ENCODE peak calls at places on chromosomes 3 and 15, in nine cellular contexts. P, V, I, K, Z, N, S, O and Y are unnamed samples. For H3K27me3, the result is how much of the 10 kb centered on the place peaks cover.

GRCh38 chr15:68593341-68593740 is 14.5 kb downstream of the CORO2B start:
- DNase-seq in K (no peak), Z (no peak), I (no peak), S (no peak), P (no peak), V (no peak), N (no peak), O (no peak), Y (no peak)

GRCh38 chr3:45110185-45110833 is 35.9 kb downstream of the CDCP1 start:
- DNase-seq in V (no peak), N (no peak), Z (no peak), K (no peak), O (no peak), I (no peak), P (no peak), S (peak), Y (peak)

GRCh38 chr15:68652141-68652540 is 73.3 kb downstream of the CORO2B start:
- DNase-seq in Z (no peak), S (no peak), K (no peak), P (peak), I (no peak), V (no peak), N (no peak), O (peak), Y (no peak)

GRCh38 chr3:100075163-100075562 is 39.1 kb downstream of the FILIP1L start:
- DNase-seq in O (no peak), P (no peak), I (no peak), S (no peak), Z (no peak), N (no peak), V (no peak), K (no peak), Y (no peak)

GRCh38 chr3:31758342-31758741 is 222.7 kb downstream of the OSBPL10 start:
- DNase-seq in P (no peak), N (no peak), Z (no peak), S (no peak), I (no peak), V (no peak), O (no peak), K (no peak), Y (no peak)

GRCh38 chr15:98518823-98519561 is 129.3 kb upstream of the IGF1R start:
- DNase-seq in N (peak), S (peak), O (no peak), I (peak), Z (peak), K (no peak), P (peak), V (peak), Y (peak)

GRCh38 chr3:4656646-4657318 is 163.6 kb downstream of the ITPR1 start:
- DNase-seq in O (no peak), I (no peak), N (no peak), V (no peak), S (no peak), Z (no peak), K (no peak), P (no peak), Y (no peak)

GRCh38 chr3:42750834-42751233 is 22.2 kb downstream of the CCDC13 start:
- DNase-seq in Z (peak), P (peak), S (no peak), V (no peak), N (no peak), K (no peak), I (no peak), O (no peak), Y (no peak)

GRCh38 chr3:184361932-184362667 is 590 bp downstream of the POLR2H start:
- DNase-seq in Z (peak), I (peak), N (no peak), P (peak), V (peak), O (peak), S (no peak), K (peak), Y (peak)

GRCh38 chr3:134359121-134360010 is 14.9 kb downstream of the AMOTL2 start:
- DNase-seq in N (no peak), I (no peak), K (peak), V (no peak), Z (no peak), O (peak), P (peak), S (no peak), Y (no peak)

GRCh38 chr3:134356411-134357040 is 17.7 kb downstream of the AMOTL2 start:
- DNase-seq in P (peak), Z (no peak), K (no peak), N (no peak), I (no peak), V (no peak), S (no peak), O (peak), Y (no peak)

GRCh38 chr3:134357261-134357913 is 16.9 kb downstream of the AMOTL2 start:
- DNase-seq in P (peak), Z (no peak), I (no peak), N (no peak), S (no peak), V (no peak), K (no peak), O (peak), Y (no peak)

GRCh38 chr3:134360046-134360445 is 14.2 kb downstream of the AMOTL2 start:
- DNase-seq in P (peak), O (peak), Z (no peak), N (no peak), K (peak), V (no peak), I (no peak), S (no peak), Y (no peak)

DNA sequence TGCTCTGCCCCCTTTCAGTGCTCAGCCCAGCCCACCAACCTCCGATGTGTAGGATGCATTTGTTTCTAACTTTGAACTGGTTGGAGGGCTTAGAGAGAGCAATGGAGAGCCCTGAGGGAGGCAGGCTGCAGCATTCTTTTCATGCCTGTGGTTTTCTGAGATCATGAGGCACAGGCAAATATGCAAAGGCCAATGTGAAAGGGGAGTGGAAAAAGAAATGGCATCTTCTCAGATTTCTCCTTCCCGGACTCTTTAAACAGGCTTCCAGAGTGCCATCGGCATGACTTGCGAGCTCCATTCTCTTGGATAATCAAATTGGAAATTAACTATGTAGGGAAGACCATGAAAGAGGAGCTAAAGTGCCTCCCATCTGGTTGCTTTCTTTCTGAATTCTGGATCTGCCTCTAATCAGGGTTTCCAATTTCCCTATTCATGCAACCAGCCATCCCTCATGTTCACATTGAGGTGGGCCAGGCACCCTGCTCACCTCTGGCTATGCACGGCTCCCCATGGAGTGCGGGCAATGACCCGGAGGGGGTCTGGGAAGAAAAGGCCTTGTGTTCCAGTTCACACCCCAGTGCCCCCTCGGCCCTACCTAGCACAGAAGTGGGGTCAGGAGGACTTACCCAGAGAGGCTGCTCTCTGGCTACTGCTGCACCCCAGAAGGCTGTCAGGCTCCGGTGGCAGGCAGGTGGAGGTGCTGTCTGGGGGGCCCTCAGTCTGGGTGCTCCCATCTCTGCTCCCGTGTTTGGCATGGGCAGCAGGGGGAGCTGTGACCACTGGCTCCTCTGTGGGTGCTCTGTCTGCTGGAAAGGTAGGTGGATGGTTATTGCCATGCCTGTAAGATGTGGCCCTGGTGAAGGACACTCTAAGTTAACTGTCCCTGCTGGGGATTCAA is 16.1 kb downstream of the AMOTL2 start:
- DNase-seq in O (peak), S (peak), K (no peak), N (no peak), V (no peak), P (peak), I (peak), Z (peak), Y (no peak)
- TF ChIP-seq CTCF in O (no peak), S (peak), K (no peak), N (no peak), V (peak), P (peak), I (no peak), Z (no peak), Y (no peak)

GRCh38 chr15:60928210-60928609 is 300.9 kb downstream of the RORA start:
- DNase-seq in V (no peak), I (no peak), P (no peak), N (no peak), O (no peak), S (no peak), K (no peak), Z (no peak), Y (no peak)
- TF ChIP-seq EP300 in V (no peak), I (no peak), P (no peak), N (no peak), O (no peak), S (no peak), K (no peak), Z (no peak), Y (no peak)

GRCh38 chr3:128997486-128997885 is 3.6 kb upstream of the CFAP92 start:
- DNase-seq in P (no peak), K (no peak), V (no peak), Z (no peak), S (no peak), N (no peak), O (no peak), I (no peak), Y (no peak)
- H3K27me3 ChIP-seq in P (under half), K (under half), V (under half), Z (under half), S (under half), N (under half), O (under half), I (under half), Y (under half)

DNA sequence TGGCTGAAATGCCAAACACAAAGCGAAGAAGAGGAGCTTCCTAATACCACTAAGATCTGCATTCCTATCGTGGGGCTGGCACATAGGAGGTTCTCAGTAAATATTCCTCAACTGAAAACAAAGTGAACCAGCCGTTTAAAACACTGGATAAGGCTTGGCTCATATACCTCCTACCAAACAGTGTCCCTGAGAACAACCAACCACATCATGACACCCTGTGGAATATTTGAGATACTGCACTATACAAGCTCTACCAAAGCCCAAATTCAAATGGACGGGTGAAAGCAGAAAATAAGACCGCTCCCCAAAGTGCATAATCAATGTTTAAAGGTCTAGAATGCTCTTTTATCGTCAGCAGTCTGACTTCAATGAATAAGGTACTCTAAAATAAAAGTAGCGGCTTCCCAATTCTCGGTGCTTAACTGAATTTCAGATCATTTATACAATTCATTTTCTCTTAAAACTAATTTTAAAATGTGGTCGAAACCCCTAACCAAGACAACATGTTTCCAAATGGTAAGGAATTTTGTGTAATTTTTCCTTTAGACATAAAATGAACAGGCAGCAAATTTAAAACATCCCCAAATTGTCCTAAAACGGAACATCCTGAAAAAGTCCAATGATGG is 425.8 kb downstream of the ERC2 start:
- DNase-seq in I (no peak), K (no peak), S (peak), O (no peak), N (no peak), V (peak), P (no peak), Z (no peak), Y (no peak)
- TF ChIP-seq CTCF in I (peak), K (peak), S (peak), O (peak), N (peak), V (no peak), P (peak), Z (no peak), Y (peak)

GRCh38 chr3:8723612-8724011 is 10.0 kb upstream of the CAV3 start:
- DNase-seq in N (no peak), I (no peak), S (no peak), K (no peak), V (no peak), O (no peak), Z (no peak), P (no peak), Y (no peak)
- TF ChIP-seq EP300 in N (no peak), I (no peak), S (no peak), K (no peak), V (no peak), O (no peak), Z (no peak), P (no peak), Y (no peak)